ENCODE peak calls at places on chromosomes 12 and 14, in eight cellular contexts. Q is uterus, J is Panc1, L is AG04449, O is PC-3, A is thoracic aorta, I is AG10803, R is adrenal gland. Y is an unnamed sample.

GRCh38 chr12:101299346-101299745 is 19.4 kb downstream of the UTP20 start:
- DNase-seq in Q (no peak), J (no peak), L (no peak), O (no peak), A (no peak), I (peak; percentile 1), R (no peak), Y (no peak)

GRCh38 chr12:113882690-113883089 is 83.4 kb downstream of the RBM19 start:
- DNase-seq in Q (no peak), J (no peak), L (no peak), O (no peak), A (no peak), I (no peak), R (no peak), Y (no peak)

GRCh38 chr12:85829391-85829790 is 6.8 kb downstream of the RASSF9 start:
- DNase-seq in Q (no peak), J (no peak), L (no peak), O (peak; percentile 34), A (no peak), I (peak; percentile 40), R (no peak), Y (no peak)

GRCh38 chr14:33512201-33512600 is 438.7 kb downstream of the EGLN3 start:
- DNase-seq in Q (no peak), J (no peak), L (no peak), O (no peak), A (no peak), I (peak; percentile 79), R (peak; percentile 21), Y (no peak)

GRCh38 chr12:12891646-12892355 is 439 bp downstream of the GPRC5A start:
- DNase-seq in Q (peak; percentile 35), J (no peak), L (no peak), O (no peak), A (no peak), I (no peak), R (no peak), Y (no peak)

GRCh38 chr12:43285248-43285647 is 266.8 kb downstream of the ADAMTS20 start:
- DNase-seq in Q (peak; percentile 23), J (no peak), L (peak; percentile 81), O (peak; percentile 87), A (no peak), I (peak; percentile 77), R (no peak), Y (no peak)

GRCh38 chr12:5043589-5044419 is at the start of gene KCNA5:
- DNase-seq in Q (no peak), J (no peak), L (no peak), O (no peak), A (no peak), I (no peak), R (no peak), Y (no peak)

GRCh38 chr12:132167610-132168310 is 23.5 kb downstream of the NOC4L start:
- DNase-seq in Q (no peak), J (no peak), L (no peak), O (no peak), A (no peak), I (no peak), R (no peak), Y (peak; percentile 48)

GRCh38 chr12:116598341-116599284 is 39.4 kb downstream of the MAP1LC3B2 start:
- DNase-seq in Q (peak; percentile 51), J (no peak), L (no peak), O (peak; percentile 16), A (no peak), I (peak; percentile 68), R (peak; percentile 40), Y (no peak)
- H3K4me3 ChIP-seq in Q (peak overlapping the region; percentile 20), J (no peak overlapping the region), L (no peak overlapping the region), O (peak overlapping the region; percentile 59), A (peak overlapping the region; percentile 67), I (peak overlapping the region; percentile 41), R (peak overlapping the region; percentile 32), Y (no peak overlapping the region)

GRCh38 chr12:65232490-65233077 is 45.9 kb upstream of the MSRB3 start:
- DNase-seq in Q (no peak), J (no peak), L (no peak), O (peak; percentile 45), A (no peak), I (peak; percentile 23), R (no peak), Y (no peak)
- TF ChIP-seq CTCF in Q (peak; percentile 35), J (peak; percentile 38), L (no peak), O (peak; percentile 58), A (peak; percentile 47), I (peak; percentile 57), R (peak; percentile 60), Y (no peak)

GRCh38 chr14:63800083-63800482 is 52.7 kb upstream of the SYNE2 start:
- DNase-seq in Q (no peak), J (no peak), L (no peak), O (no peak), A (no peak), I (no peak), R (no peak), Y (no peak)
- H3K4me3 ChIP-seq in Q (peak overlapping the region; percentile 33), J (no peak overlapping the region), L (no peak overlapping the region), O (peak overlapping the region; percentile 69), A (peak overlapping the region; percentile 67), I (peak overlapping the region; percentile 43), R (no peak overlapping the region), Y (no peak overlapping the region)

DNA sequence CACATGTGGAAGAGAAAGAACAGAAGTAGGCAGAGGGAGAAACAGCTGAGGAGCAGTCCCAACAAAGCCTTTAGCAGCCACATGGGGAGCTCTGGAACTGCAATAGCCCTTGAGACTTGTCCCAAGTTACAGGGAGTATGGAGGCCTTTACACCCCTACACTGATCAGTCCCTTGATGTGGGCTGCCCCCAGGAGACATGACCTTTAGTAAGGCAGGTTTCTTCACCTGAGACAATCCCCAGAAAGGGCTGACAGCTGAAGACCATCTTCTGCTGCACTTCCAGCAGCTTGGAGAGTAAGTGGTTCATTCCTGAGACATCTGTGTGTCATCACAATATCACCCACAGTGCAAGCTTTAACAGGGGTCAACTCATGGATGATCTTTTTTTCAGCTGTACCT is 8.6 kb upstream of the SNAPC1 start:
- DNase-seq in Q (no peak), J (no peak), L (no peak), O (no peak), A (no peak), I (peak; percentile 36), R (no peak), Y (no peak)
- TF ChIP-seq CTCF in Q (no peak), J (peak; percentile 24), L (peak; percentile 5), O (peak; percentile 33), A (no peak), I (peak; percentile 26), R (no peak), Y (no peak)